ENCODE peak calls at places on chromosomes 1 and 21, in ten cellular contexts. W is Calu3; F is progenitor cell of endocrine pancreas; Y is neural crest cell; D is SK-MEL-5; O is epithelial cell of prostate; Z is putamen; X is stimulated activated CD4-positive, alpha-beta T cell treated with anti-CD3 and anti-CD28 coated beads, Interleukin-4, amount 100 ng/mL, for 24 hours; H is stimulated activated CD8-positive, alpha-beta memory T cell treated with anti-CD3 and anti-CD28 coated beads, Interleukin-4, amount 100 ng/mL, for 24 hours; A is stromal cell of bone marrow. Q is an unnamed sample.

GRCh38 chr1:93306920-93307319 is 38.8 kb upstream of the DR1 start:
- DNase-seq in W (no peak), F (no peak), Y (no peak), D (no peak), O (no peak), Z (no peak), X (no peak), H (no peak), A (no peak), Q (no peak)

GRCh38 chr1:46747683-46748288 is 28.9 kb upstream of the EFCAB14 start:
- DNase-seq in W (peak; percentile 74), F (no peak), Y (peak; percentile 38), D (peak; percentile 77), O (no peak), Z (no peak), X (no peak), H (no peak), A (peak; percentile 14), Q (peak; percentile 4)

GRCh38 chr1:61295818-61296537 is 213.6 kb downstream of the NFIA start:
- DNase-seq in W (no peak), F (no peak), Y (no peak), D (no peak), O (no peak), Z (no peak), X (no peak), H (no peak), A (no peak), Q (no peak)

GRCh38 chr21:42219606-42220137 is 732 bp downstream of the ABCG1 start:
- DNase-seq in W (no peak), F (no peak), Y (no peak), D (no peak), O (no peak), Z (no peak), X (no peak), H (no peak), A (no peak), Q (no peak)

GRCh38 chr1:1914101-1914811 is 804 bp upstream of the CALML6 start:
- DNase-seq in W (no peak), F (no peak), Y (no peak), D (no peak), O (no peak), Z (no peak), X (no peak), H (no peak), A (no peak), Q (no peak)

GRCh38 chr1:178275553-178275952 is 181.6 kb downstream of the RASAL2 start:
- DNase-seq in W (no peak), F (no peak), Y (no peak), D (no peak), O (no peak), Z (no peak), X (no peak), H (no peak), A (no peak), Q (no peak)

GRCh38 chr1:203671808-203672207 is 45.2 kb downstream of the ATP2B4 start:
- DNase-seq in W (no peak), F (no peak), Y (no peak), D (no peak), O (no peak), Z (no peak), X (no peak), H (no peak), A (no peak), Q (no peak)

GRCh38 chr21:41477641-41478318 is 30.2 kb downstream of the TMPRSS2 start:
- DNase-seq in W (no peak), F (no peak), Y (peak; percentile 22), D (peak; percentile 79), O (no peak), Z (peak; percentile 39), X (no peak), H (no peak), A (no peak), Q (no peak)

GRCh38 chr1:2934642-2935081 is 86.6 kb upstream of the ACTRT2 start:
- DNase-seq in W (no peak), F (no peak), Y (no peak), D (no peak), O (no peak), Z (no peak), X (no peak), H (no peak), A (no peak), Q (no peak)

GRCh38 chr1:13823936-13824335 is 123.9 kb downstream of the PRDM2 start:
- DNase-seq in W (no peak), F (no peak), Y (no peak), D (no peak), O (no peak), Z (no peak), X (no peak), H (no peak), A (no peak), Q (no peak)

GRCh38 chr1:37133276-37134145 is 99.2 kb upstream of the GRIK3 start:
- DNase-seq in W (no peak), F (no peak), Y (no peak), D (no peak), O (no peak), Z (peak; percentile 60), X (no peak), H (no peak), A (no peak), Q (no peak)

GRCh38 chr1:62198781-62199125 is 4.1 kb downstream of the L1TD1 start:
- DNase-seq in W (no peak), F (no peak), Y (no peak), D (no peak), O (no peak), Z (no peak), X (no peak), H (no peak), A (no peak), Q (no peak)

GRCh38 chr21:41482980-41483379 is 25.0 kb downstream of the TMPRSS2 start:
- DNase-seq in W (no peak), F (no peak), Y (no peak), D (no peak), O (no peak), Z (no peak), X (no peak), H (no peak), A (no peak), Q (no peak)

GRCh38 chr1:44775930-44776748 is 799 bp downstream of the RPS8 start:
- DNase-seq in W (no peak), F (no peak), Y (no peak), D (no peak), O (no peak), Z (no peak), X (peak; percentile 43), H (peak; percentile 33), A (no peak), Q (no peak)

GRCh38 chr1:38603907-38604306 is 255.7 kb downstream of the RRAGC start:
- DNase-seq in W (no peak), F (no peak), Y (no peak), D (no peak), O (no peak), Z (no peak), X (no peak), H (no peak), A (no peak), Q (no peak)

GRCh38 chr1:53187371-53187770 is 9.3 kb upstream of the CPT2 start:
- DNase-seq in W (no peak), F (no peak), Y (no peak), D (no peak), O (no peak), Z (no peak), X (no peak), H (no peak), A (no peak), Q (no peak)

GRCh38 chr1:229844675-229845074 is 218.6 kb downstream of the URB2 start:
- DNase-seq in W (no peak), F (no peak), Y (no peak), D (no peak), O (no peak), Z (no peak), X (no peak), H (no peak), A (no peak), Q (no peak)

GRCh38 chr1:13751985-13752384 is 52.0 kb downstream of the PRDM2 start:
- DNase-seq in W (no peak), F (no peak), Y (no peak), D (no peak), O (no peak), Z (no peak), X (no peak), H (no peak), A (no peak), Q (no peak)

GRCh38 chr1:208004851-208005250 is 93.9 kb upstream of the CD34 start:
- DNase-seq in W (no peak), F (no peak), Y (no peak), D (no peak), O (no peak), Z (no peak), X (no peak), H (no peak), A (peak; percentile 67), Q (no peak)

GRCh38 chr1:161389691-161390558 is 22.2 kb upstream of the CFAP126 start:
- DNase-seq in W (peak; percentile 98), F (peak; percentile 91), Y (peak; percentile 93), D (peak; percentile 97), O (peak; percentile 85), Z (peak; percentile 97), X (peak; percentile 91), H (peak; percentile 80), A (peak; percentile 97), Q (peak; percentile 97)

Q was measured in fibroblast of the conjunctiva.